ENCODE peak calls at places on chromosomes 11 and 22, in five cellular contexts. D, E, N, T and O are unnamed samples.

GRCh38 chr11:101445761-101446160 is 138.0 kb downstream of the TRPC6 start:
- DNase-seq in D (no peak), E (no peak), N (no peak), T (no peak), O (no peak)

GRCh38 chr11:69546735-69547370 is 65.4 kb downstream of the LINC01488 start:
- DNase-seq in D (no peak), E (peak; percentile 47), N (no peak), T (no peak), O (no peak)

GRCh38 chr11:34964610-34965331 is 48.4 kb downstream of the PDHX start:
- DNase-seq in D (no peak), E (no peak), N (no peak), T (no peak), O (no peak)

GRCh38 chr11:111726301-111726713 is 39.9 kb downstream of the PPP2R1B start:
- DNase-seq in D (no peak), E (no peak), N (no peak), T (no peak), O (no peak)

GRCh38 chr11:10155793-10156490 is 138.1 kb downstream of the SBF2 start:
- DNase-seq in D (no peak), E (no peak), N (no peak), T (no peak), O (no peak)

GRCh38 chr11:134340354-134340964 is 8.7 kb downstream of the GLB1L2 start:
- DNase-seq in D (no peak), E (no peak), N (no peak), T (peak; percentile 70), O (no peak)

GRCh38 chr22:40637181-40638150 is 947 bp upstream of the MRTFA start:
- DNase-seq in D (no peak), E (peak; percentile 60), N (peak; percentile 26), T (peak; percentile 31), O (no peak)

GRCh38 chr22:47205081-47205491 is 442.6 kb downstream of the TBC1D22A start:
- DNase-seq in D (no peak), E (peak; percentile 7), N (no peak), T (no peak), O (no peak)

GRCh38 chr11:126039485-126040271 is 23.0 kb downstream of the CDON start:
- DNase-seq in D (no peak), E (no peak), N (no peak), T (no peak), O (no peak)

GRCh38 chr22:23376256-23376655 is 195.9 kb downstream of the BCR start:
- DNase-seq in D (no peak), E (peak; percentile 50), N (no peak), T (peak; percentile 69), O (no peak)

GRCh38 chr11:75858613-75859012 is 43.6 kb downstream of the UVRAG start:
- DNase-seq in D (no peak), E (no peak), N (no peak), T (no peak), O (no peak)

GRCh38 chr22:26597026-26597425 is 7.1 kb upstream of the TPST2 start:
- DNase-seq in D (no peak), E (peak; percentile 30), N (no peak), T (no peak), O (no peak)

GRCh38 chr11:33829430-33830141 is 55.3 kb upstream of the FBXO3 start:
- DNase-seq in D (peak; percentile 45), E (peak; percentile 64), N (peak; percentile 37), T (peak; percentile 81), O (no peak)